ENCODE peak calls at places on chromosomes 12 and 14, in four cellular contexts. K is fibroblast of pulmonary artery, I is mesendoderm, T is adrenal gland. F is an unnamed sample.

GRCh38 chr14:67526676-67527459 is 6.2 kb upstream of the PLEKHH1 start:
- DNase-seq in K (peak; percentile 63), I (peak; percentile 90), T (peak; percentile 80), F (peak; percentile 44)

GRCh38 chr12:9319842-9320173 is 111.6 kb upstream of the PZP start:
- DNase-seq in K (no peak), I (no peak), T (no peak), F (no peak)

GRCh38 chr14:103206023-103206481 is 82.8 kb downstream of the TNFAIP2 start:
- DNase-seq in K (no peak), I (no peak), T (peak; percentile 48), F (no peak)

GRCh38 chr14:50560929-50561280 is 960 bp downstream of the ATL1 start:
- DNase-seq in K (peak; percentile 42), I (peak; percentile 27), T (peak; percentile 76), F (peak; percentile 73)

GRCh38 chr12:75856228-75856627 is 175.3 kb downstream of the PHLDA1 start:
- DNase-seq in K (peak; percentile 83), I (no peak), T (no peak), F (no peak)

GRCh38 chr12:45381351-45381750 is 165.5 kb downstream of the ANO6 start:
- DNase-seq in K (no peak), I (no peak), T (peak; percentile 35), F (no peak)

GRCh38 chr12:49059385-49060232 is 985 bp downstream of the KMT2D start:
- DNase-seq in K (peak; percentile 28), I (peak; percentile 57), T (peak; percentile 27), F (no peak)

GRCh38 chr14:33114331-33114730 is 175.7 kb downstream of the NPAS3 start:
- DNase-seq in K (no peak), I (no peak), T (no peak), F (no peak)

GRCh38 chr12:106629797-106630669 is 47.2 kb downstream of the RFX4 start:
- DNase-seq in K (peak; percentile 36), I (no peak), T (no peak), F (no peak)

GRCh38 chr12:50579757-50580267 is 75.0 kb downstream of the DIP2B start:
- DNase-seq in K (no peak), I (no peak), T (no peak), F (no peak)

GRCh38 chr12:38984388-38984787 is 79.0 kb upstream of the CPNE8 start:
- DNase-seq in K (no peak), I (no peak), T (no peak), F (no peak)

GRCh38 chr12:19450362-19450761 is 11.1 kb downstream of the AEBP2 start:
- DNase-seq in K (peak; percentile 20), I (no peak), T (no peak), F (no peak)

GRCh38 chr14:103748539-103748867 is 32.9 kb downstream of the ZFYVE21 start:
- DNase-seq in K (no peak), I (no peak), T (no peak), F (no peak)

GRCh38 chr12:96436366-96437295 is 36.4 kb upstream of the CDK17 start:
- DNase-seq in K (no peak), I (no peak), T (no peak), F (no peak)

GRCh38 chr12:19847294-19848059 is 408.2 kb downstream of the AEBP2 start:
- DNase-seq in K (peak; percentile 89), I (no peak), T (no peak), F (no peak)

GRCh38 chr12:7905071-7905470 is 30.9 kb downstream of the SLC2A3 start:
- DNase-seq in K (peak; percentile 60), I (no peak), T (no peak), F (no peak)

GRCh38 chr14:103728721-103729120 is 13.1 kb downstream of the ZFYVE21 start:
- DNase-seq in K (no peak), I (no peak), T (no peak), F (no peak)

GRCh38 chr14:93369393-93370266 is 22.6 kb downstream of the COX8C start:
- DNase-seq in K (no peak), I (no peak), T (no peak), F (no peak)

GRCh38 chr12:11717533-11717961 is 68.1 kb downstream of the ETV6 start:
- DNase-seq in K (peak; percentile 37), I (no peak), T (no peak), F (no peak)

GRCh38 chr12:25497021-25497420 is 56.1 kb downstream of the LMNTD1 start:
- DNase-seq in K (no peak), I (no peak), T (peak; percentile 53), F (no peak)

GRCh38 chr12:95582230-95583058 is 31.2 kb upstream of the USP44 start:
- DNase-seq in K (peak; percentile 60), I (peak; percentile 49), T (no peak), F (no peak)

GRCh38 chr12:29742646-29743045 is 41.1 kb downstream of the TMTC1 start:
- DNase-seq in K (no peak), I (no peak), T (no peak), F (no peak)

GRCh38 chr12:54222609-54223008 is 33.8 kb upstream of the SMUG1 start:
- DNase-seq in K (peak; percentile 76), I (no peak), T (no peak), F (no peak)

GRCh38 chr14:90654831-90655276 is 161.4 kb downstream of the TTC7B start:
- DNase-seq in K (peak; percentile 39), I (no peak), T (peak; percentile 72), F (no peak)

GRCh38 chr14:78606111-78606510 is 435.9 kb downstream of the NRXN3 start:
- DNase-seq in K (peak; percentile 53), I (no peak), T (no peak), F (no peak)

GRCh38 chr14:31990959-31991541 is 86.1 kb upstream of the ARHGAP5 start:
- DNase-seq in K (peak; percentile 47), I (no peak), T (no peak), F (no peak)

GRCh38 chr14:103828315-103828967 is 18.9 kb downstream of the PPP1R13B start:
- DNase-seq in K (peak; percentile 66), I (no peak), T (peak; percentile 66), F (peak; percentile 33)

GRCh38 chr12:3658327-3659163 is 94.4 kb downstream of the CRACR2A start:
- DNase-seq in K (peak; percentile 59), I (peak; percentile 70), T (peak; percentile 2), F (peak; percentile 24)

GRCh38 chr12:30996255-30996654 is 69.7 kb downstream of the TSPAN11 start:
- DNase-seq in K (peak; percentile 59), I (peak; percentile 34), T (no peak), F (no peak)

DNA sequence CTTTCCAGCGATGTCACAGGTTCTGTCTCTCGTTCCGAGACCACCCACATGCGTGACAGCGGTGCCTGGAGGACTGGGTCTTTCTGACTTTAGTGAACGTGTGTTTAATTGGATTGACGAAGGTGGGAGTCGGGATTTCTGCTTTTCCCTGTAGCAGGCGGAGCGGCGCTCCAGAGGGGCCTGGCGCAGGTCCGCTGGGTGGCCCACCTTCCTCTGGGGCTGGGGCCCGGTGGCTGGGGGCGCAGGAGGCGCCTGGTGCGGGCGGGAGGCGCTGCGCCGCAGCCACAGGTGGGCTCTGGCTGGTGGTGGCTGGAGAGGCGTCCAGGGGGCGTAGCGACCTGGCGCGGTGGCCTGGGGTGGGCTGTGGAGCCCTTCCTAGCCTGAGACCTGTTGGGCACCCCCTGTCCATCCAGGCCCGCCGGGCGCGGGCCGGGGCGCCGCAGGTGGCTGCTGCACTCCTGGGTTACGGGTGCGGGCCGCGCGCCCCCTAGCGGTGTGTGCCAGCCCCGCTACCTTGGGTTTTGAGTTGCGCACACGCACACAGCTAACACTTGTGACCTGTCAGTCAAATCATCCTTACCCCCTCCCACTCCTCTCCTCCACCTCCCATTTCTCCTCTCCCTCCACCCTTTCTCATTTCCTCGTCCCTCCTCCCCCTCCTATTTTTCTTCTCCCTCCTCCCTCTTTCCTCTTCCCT is 2.0 kb downstream of the MEG3 start:
- DNase-seq in K (peak; percentile 81), I (no peak), T (peak; percentile 82), F (peak; percentile 87)
- H3K4me3 ChIP-seq in K (peak overlapping the region; percentile 82), I (no peak overlapping the region), T (no peak overlapping the region), F (peak overlapping the region; percentile 92)

GRCh38 chr14:105411017-105411941 is 8.3 kb upstream of the MTA1 start:
- DNase-seq in K (peak; percentile 29), I (no peak), T (peak; percentile 49), F (peak; percentile 67)
- H3K4me3 ChIP-seq in K (peak overlapping the region; percentile 32), I (no peak overlapping the region), T (no peak overlapping the region), F (peak overlapping the region; percentile 28)

GRCh38 chr12:99450231-99450630 is 197.3 kb upstream of the GARIN6 start:
- DNase-seq in K (no peak), I (no peak), T (no peak), F (no peak)

GRCh38 chr12:99455350-99456037 is 192.1 kb upstream of the GARIN6 start:
- DNase-seq in K (no peak), I (peak; percentile 93), T (no peak), F (no peak)

GRCh38 chr12:99454539-99455172 is 192.9 kb upstream of the GARIN6 start:
- DNase-seq in K (no peak), I (no peak), T (no peak), F (no peak)

DNA sequence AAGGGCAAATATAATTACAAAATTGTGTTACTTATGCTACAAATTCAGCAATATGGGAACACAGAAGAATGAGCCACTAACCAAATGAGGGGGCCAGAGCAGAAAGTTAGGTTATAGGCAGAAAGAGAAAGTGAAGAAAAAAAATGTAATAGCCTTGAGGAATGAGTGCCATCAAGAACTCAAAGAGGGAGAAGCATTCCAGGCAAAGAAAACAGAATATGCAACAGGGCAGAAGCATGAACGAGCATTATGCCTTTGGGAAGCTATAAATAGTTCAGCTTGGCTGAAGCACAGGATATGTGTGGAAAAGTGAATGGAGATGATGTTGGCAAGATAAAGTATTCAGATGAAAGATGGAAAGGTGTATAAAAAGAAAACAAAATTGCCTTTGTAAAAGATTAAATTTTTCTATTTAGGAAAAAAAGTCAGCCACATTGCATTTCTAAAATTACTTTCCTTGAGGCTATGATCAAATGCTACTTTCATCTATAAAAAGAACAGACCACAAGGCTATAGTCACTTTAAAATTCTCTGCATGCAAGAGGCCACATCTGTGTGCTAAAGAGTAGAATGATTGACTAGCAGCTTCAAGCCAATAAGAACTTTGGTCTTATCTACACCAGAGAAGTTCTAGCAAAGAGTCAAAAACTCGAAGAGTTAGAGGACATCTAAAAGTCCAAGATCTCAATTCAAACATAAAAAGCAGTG is 193.6 kb upstream of the GARIN6 start:
- DNase-seq in K (no peak), I (peak; percentile 18), T (no peak), F (no peak)
- H3K4me3 ChIP-seq in K (no peak overlapping the region), I (no peak overlapping the region), T (no peak overlapping the region), F (no peak overlapping the region)

DNA sequence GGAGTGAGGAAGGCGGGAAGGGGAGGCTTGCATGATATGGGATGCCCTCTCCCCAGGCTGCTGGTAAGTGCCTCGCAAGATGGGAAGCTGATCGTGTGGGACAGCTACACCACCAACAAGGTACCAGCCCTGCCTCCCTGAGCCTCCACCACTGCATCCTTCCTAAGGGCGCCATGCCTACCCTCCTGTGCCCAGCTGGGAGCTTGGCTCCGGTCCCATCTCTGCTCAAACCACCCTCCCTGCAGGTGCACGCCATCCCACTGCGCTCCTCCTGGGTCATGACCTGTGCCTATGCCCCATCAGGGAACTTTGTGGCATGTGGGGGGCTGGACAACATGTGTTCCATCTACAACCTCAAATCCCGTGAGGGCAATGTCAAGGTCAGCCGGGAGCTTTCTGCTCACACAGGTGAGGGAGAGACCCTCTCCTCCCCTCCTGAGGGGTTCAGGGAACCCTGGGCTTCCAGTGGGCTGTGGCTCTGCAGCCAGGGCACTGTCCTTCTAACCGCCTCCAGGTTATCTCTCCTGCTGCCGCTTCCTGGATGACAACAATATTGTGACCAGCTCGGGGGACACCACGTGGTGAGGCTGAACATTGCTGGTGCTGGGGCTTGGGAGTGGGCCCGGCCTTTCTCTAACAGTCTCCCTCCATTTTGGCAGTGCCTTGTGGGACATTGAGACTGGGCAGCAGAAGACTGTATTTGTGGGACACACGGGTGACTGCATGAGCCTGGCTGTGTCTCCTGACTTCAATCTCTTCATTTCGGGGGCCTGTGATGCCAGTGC is 2.6 kb downstream of the GNB3 start:
- DNase-seq in K (no peak), I (peak; percentile 82), T (no peak), F (no peak)
- H3K4me3 ChIP-seq in K (no peak overlapping the region), I (no peak overlapping the region), T (no peak overlapping the region), F (no peak overlapping the region)

GRCh38 chr12:68793436-68793835 is 14.5 kb upstream of the MDM2 start:
- DNase-seq in K (no peak), I (no peak), T (no peak), F (no peak)
- H3K4me3 ChIP-seq in K (no peak overlapping the region), I (no peak overlapping the region), T (no peak overlapping the region), F (no peak overlapping the region)